ENCODE peak calls at places on chromosomes 2 and 18, in nine cellular contexts. Z is naive thymus-derived CD4-positive, alpha-beta T cell; A is HAP-1; S is GM23248; D is neural progenitor cell; T is fibroblast of lung; C is SJSA1; I is heart left ventricle; H is mammary epithelial cell. E is an unnamed sample.
A peak's percentile ranks its signal among the peaks of the same experiment; 100 is the strongest.

GRCh38 chr2:224645722-224646121 is 60.6 kb upstream of the CUL3 start:
- DNase-seq in C (no peak), H (no peak), A (no peak), T (no peak), S (no peak), Z (no peak), D (no peak), I (no peak), E (no peak)

GRCh38 chr2:220999351-220999750 is 572.8 kb downstream of the EPHA4 start:
- DNase-seq in C (no peak), I (no peak), T (no peak), H (peak; percentile 28), A (no peak), Z (no peak), S (peak; percentile 63), D (no peak), E (no peak)

GRCh38 chr2:161122772-161123530 is 37.3 kb upstream of the TANK start:
- DNase-seq in I (peak; percentile 41), D (no peak), T (peak; percentile 92), H (peak; percentile 81), A (no peak), C (peak; percentile 71), Z (no peak), S (peak; percentile 91), E (peak; percentile 36)

GRCh38 chr18:2303517-2304238 is 267.6 kb downstream of the METTL4 start:
- DNase-seq in I (no peak), S (peak; percentile 42), A (no peak), Z (no peak), D (no peak), H (peak; percentile 51), T (no peak), C (no peak), E (no peak)

GRCh38 chr2:196259507-196260481 is 88.4 kb upstream of the STK17B start:
- DNase-seq in D (no peak), S (peak; percentile 82), H (peak; percentile 56), I (no peak), C (peak; percentile 54), Z (no peak), A (no peak), T (peak; percentile 59), E (no peak)

GRCh38 chr18:46756559-46757201 is at the start of gene ST8SIA5:
- DNase-seq in D (peak; percentile 80), A (peak; percentile 82), I (peak; percentile 24), S (peak; percentile 18), C (no peak), Z (no peak), H (no peak), T (no peak), E (no peak)

GRCh38 chr18:48948112-48949050 is 2.4 kb downstream of the SMAD7 start:
- DNase-seq in I (no peak), T (peak; percentile 80), D (peak; percentile 88), A (peak; percentile 86), C (peak; percentile 94), S (peak; percentile 73), Z (peak; percentile 33), H (peak; percentile 51), E (peak; percentile 70)

GRCh38 chr2:127873707-127874303 is 12.0 kb downstream of the AMMECR1L start:
- DNase-seq in I (no peak), H (no peak), Z (no peak), A (no peak), S (no peak), T (no peak), C (no peak), D (no peak), E (no peak)

GRCh38 chr2:191209346-191209745 is 35.9 kb upstream of the MYO1B start:
- DNase-seq in D (no peak), T (no peak), A (no peak), C (no peak), S (no peak), H (no peak), Z (no peak), I (no peak), E (no peak)

DNA sequence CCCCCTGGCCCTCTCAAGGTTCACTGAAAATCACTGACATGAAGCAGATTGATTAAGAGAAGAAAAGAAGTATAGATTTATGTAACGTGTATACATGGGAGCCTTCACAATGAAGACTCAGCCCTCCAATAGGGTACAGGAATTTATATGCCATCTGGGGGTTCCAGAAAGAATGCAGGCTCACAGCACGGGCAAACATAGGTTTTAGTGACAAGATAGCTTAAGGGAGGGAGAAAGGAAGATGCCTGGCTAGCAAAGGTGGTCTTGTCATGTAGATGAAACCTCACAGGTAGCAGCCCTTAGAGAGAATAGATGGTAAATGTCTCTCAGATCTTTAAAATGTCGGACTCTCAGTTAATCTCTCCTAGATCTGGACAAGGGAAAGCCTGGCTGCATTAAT is 173.9 kb downstream of the RNF152 start:
- DNase-seq in T (no peak), S (no peak), Z (no peak), C (no peak), I (no peak), A (no peak), H (no peak), D (no peak), E (no peak)
- H3K9me3 ChIP-seq in T (no peaks in the 10 kb centered on the region), S (no peaks in the 10 kb centered on the region), Z (no peaks in the 10 kb centered on the region), C (no peaks in the 10 kb centered on the region), I (no peaks in the 10 kb centered on the region), A (no peaks in the 10 kb centered on the region), H (no peaks in the 10 kb centered on the region), D (no peaks in the 10 kb centered on the region), E (no peaks in the 10 kb centered on the region)

GRCh38 chr2:189341077-189341476 is 100.2 kb upstream of the WDR75 start:
- DNase-seq in C (no peak), T (no peak), D (no peak), A (no peak), Z (no peak), I (no peak), S (no peak), H (no peak), E (no peak)
- H3K9me3 ChIP-seq in C (peaks cover 6% of the 10 kb centered on the region), T (no peaks in the 10 kb centered on the region), D (no peaks in the 10 kb centered on the region), A (peaks cover 4% of the 10 kb centered on the region), Z (no peaks in the 10 kb centered on the region), I (no peaks in the 10 kb centered on the region), S (no peaks in the 10 kb centered on the region), H (peaks cover 4% of the 10 kb centered on the region), E (no peaks in the 10 kb centered on the region)

GRCh38 chr2:85794038-85794441 is 40.2 kb downstream of the ATOH8 start:
- DNase-seq in C (no peak), Z (no peak), A (no peak), T (no peak), I (no peak), D (no peak), H (no peak), S (no peak), E (no peak)
- H3K9me3 ChIP-seq in C (no peaks in the 10 kb centered on the region), Z (no peaks in the 10 kb centered on the region), A (no peaks in the 10 kb centered on the region), T (no peaks in the 10 kb centered on the region), I (no peaks in the 10 kb centered on the region), D (no peaks in the 10 kb centered on the region), H (no peaks in the 10 kb centered on the region), S (no peaks in the 10 kb centered on the region), E (no peaks in the 10 kb centered on the region)

GRCh38 chr2:873027-873426 is 77.6 kb upstream of the SNTG2 start:
- DNase-seq in A (no peak), C (no peak), Z (no peak), H (no peak), D (no peak), T (no peak), S (no peak), I (no peak), E (no peak)

GRCh38 chr2:870426-870825 is 80.2 kb upstream of the SNTG2 start:
- DNase-seq in Z (no peak), T (no peak), A (no peak), C (no peak), I (no peak), H (no peak), D (no peak), S (no peak), E (no peak)

GRCh38 chr2:869894-870293 is 80.8 kb upstream of the SNTG2 start:
- DNase-seq in A (no peak), I (no peak), S (no peak), H (no peak), C (no peak), T (no peak), D (no peak), Z (no peak), E (no peak)

GRCh38 chr2:871926-872680 is 78.5 kb upstream of the SNTG2 start:
- DNase-seq in D (no peak), A (no peak), I (no peak), Z (no peak), S (no peak), T (no peak), H (no peak), C (no peak), E (no peak)

DNA sequence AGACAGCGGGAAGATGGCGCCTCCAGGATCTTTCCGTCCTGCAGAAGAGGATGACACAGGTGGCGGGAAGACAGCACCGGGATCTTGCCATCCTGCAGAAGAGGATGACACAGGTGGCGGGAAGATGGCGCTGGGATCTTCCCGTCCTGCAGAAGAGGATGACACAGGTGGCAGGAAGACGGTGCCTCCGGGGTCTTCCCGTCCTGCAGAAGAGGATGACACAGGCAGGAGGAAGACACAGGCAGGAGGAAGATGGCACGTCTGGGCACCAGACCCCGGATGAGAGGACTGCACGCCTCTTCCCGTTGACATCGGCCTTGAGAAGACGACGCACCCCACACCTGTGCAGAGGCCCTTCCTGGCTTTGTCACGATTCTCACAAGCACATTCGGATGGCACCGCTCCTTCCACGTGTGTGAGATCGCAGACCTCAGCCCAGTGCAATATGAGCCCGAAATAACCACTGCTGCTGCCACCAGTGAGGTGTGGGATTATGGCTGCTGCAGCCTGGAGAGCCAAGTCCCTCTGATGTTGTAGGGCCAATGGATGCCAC is 79.4 kb upstream of the SNTG2 start:
- DNase-seq in T (no peak), D (no peak), S (no peak), A (no peak), I (no peak), H (no peak), C (no peak), Z (no peak), E (no peak)
- H3K9me3 ChIP-seq in T (no peaks in the 10 kb centered on the region), D (no peaks in the 10 kb centered on the region), S (no peaks in the 10 kb centered on the region), A (no peaks in the 10 kb centered on the region), I (no peaks in the 10 kb centered on the region), H (peaks cover 26% of the 10 kb centered on the region), C (no peaks in the 10 kb centered on the region), Z (no peaks in the 10 kb centered on the region), E (no peaks in the 10 kb centered on the region)

DNA sequence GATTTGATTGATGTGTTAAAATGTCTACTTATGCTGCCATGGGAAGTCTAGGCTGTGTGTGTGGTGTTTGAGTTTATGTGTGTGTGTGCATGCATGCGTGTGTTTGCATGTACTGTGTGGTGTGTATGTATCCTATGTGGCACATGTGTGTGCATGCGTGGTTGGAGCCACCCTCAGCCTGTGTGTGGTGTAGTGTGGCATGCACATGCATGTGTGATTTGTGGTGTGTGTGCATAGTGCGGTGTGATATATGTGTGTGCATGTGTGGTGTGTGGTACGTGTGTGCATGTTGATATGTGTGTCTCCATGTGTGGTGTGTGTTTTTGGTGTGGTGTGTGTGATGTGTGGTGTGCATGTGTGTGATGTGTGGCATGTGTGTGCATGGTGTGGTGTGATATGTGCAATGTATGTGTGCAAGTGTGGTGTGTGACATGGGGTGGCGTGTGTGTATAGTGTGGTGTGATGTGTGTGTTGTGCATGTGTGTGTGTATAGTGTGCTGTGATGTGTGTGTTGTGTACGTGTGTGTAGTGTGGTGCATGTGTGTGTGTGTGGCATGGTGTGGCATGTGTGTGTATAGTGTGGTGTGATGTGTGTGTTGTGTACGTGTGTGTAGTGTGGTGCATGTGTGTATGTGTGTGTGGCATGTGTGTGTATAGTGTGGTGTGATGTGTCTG is 66.6 kb upstream of the HDAC4 start:
- DNase-seq in I (no peak), S (no peak), H (no peak), Z (no peak), T (no peak), D (no peak), A (no peak), C (peak; percentile 30), E (no peak)
- H3K9me3 ChIP-seq in I (no peaks in the 10 kb centered on the region), S (no peaks in the 10 kb centered on the region), H (peaks cover 13% of the 10 kb centered on the region), Z (no peaks in the 10 kb centered on the region), T (no peaks in the 10 kb centered on the region), D (no peaks in the 10 kb centered on the region), A (no peaks in the 10 kb centered on the region), C (no peaks in the 10 kb centered on the region), E (no peaks in the 10 kb centered on the region)

GRCh38 chr18:78790511-78790910 is 189.1 kb upstream of the SALL3 start:
- DNase-seq in C (no peak), S (no peak), H (no peak), A (no peak), Z (no peak), T (no peak), I (no peak), D (no peak), E (no peak)
- H3K9me3 ChIP-seq in C (peaks cover 5% of the 10 kb centered on the region), S (no peaks in the 10 kb centered on the region), H (peaks cover 32% of the 10 kb centered on the region), A (no peaks in the 10 kb centered on the region), Z (no peaks in the 10 kb centered on the region), T (no peaks in the 10 kb centered on the region), I (no peaks in the 10 kb centered on the region), D (no peaks in the 10 kb centered on the region), E (no peaks in the 10 kb centered on the region)

E was measured in pancreas.